ENCODE peak calls at places on chromosomes 11 and 22, in four cellular contexts. N, W, K and X are unnamed samples.

GRCh38 chr22:46537221-46537945 is at the start of gene CELSR1:
- DNase-seq in K (peak), N (peak), W (no peak), X (peak)

GRCh38 chr11:8086001-8086479 is 5.0 kb downstream of the TUB start:
- DNase-seq in N (no peak), K (peak), W (no peak), X (no peak)

GRCh38 chr22:30312053-30312452 is 14.7 kb downstream of the TBC1D10A start:
- DNase-seq in N (no peak), W (no peak), K (peak), X (peak)

GRCh38 chr11:128772814-128773213 is 78.9 kb downstream of the FLI1 start:
- DNase-seq in N (no peak), K (no peak), W (peak), X (no peak)

GRCh38 chr11:46390331-46391171 is 1.0 kb downstream of the CHRM4 start:
- DNase-seq in N (peak), W (no peak), K (no peak), X (no peak)

GRCh38 chr11:82239498-82239897 is 494.2 kb downstream of the FAM181B start:
- DNase-seq in W (no peak), N (no peak), K (no peak), X (no peak)

GRCh38 chr11:45659818-45660160 is 5.6 kb downstream of the CHST1 start:
- DNase-seq in W (no peak), K (no peak), N (no peak), X (no peak)

GRCh38 chr11:132186699-132187098 is 816.3 kb downstream of the NTM start:
- DNase-seq in K (no peak), W (no peak), N (peak), X (no peak)

GRCh38 chr22:28329582-28330073 is 350.0 kb downstream of the TTC28 start:
- DNase-seq in K (peak), W (no peak), N (no peak), X (no peak)

GRCh38 chr11:132718711-132719641 is 813.3 kb downstream of the OPCML start:
- DNase-seq in K (peak), N (no peak), W (no peak), X (no peak)

GRCh38 chr11:46693597-46694012 is 6.8 kb downstream of the ARHGAP1 start:
- DNase-seq in W (no peak), N (no peak), K (peak), X (no peak)

GRCh38 chr11:37449146-37449545 is 851.1 kb upstream of the RAG2 start:
- DNase-seq in N (peak), K (peak), W (no peak), X (peak)

GRCh38 chr22:50547231-50547851 is 1.6 kb downstream of the KLHDC7B start:
- DNase-seq in N (no peak), K (no peak), W (no peak), X (no peak)

GRCh38 chr22:47177334-47177815 is 414.9 kb downstream of the TBC1D22A start:
- DNase-seq in K (no peak), W (no peak), N (no peak), X (no peak)

GRCh38 chr11:67544591-67545242 is 21.5 kb upstream of the CABP2 start:
- DNase-seq in N (no peak), W (no peak), K (no peak), X (no peak)

GRCh38 chr11:105109855-105110750 is 29.5 kb downstream of the CARD18 start:
- DNase-seq in W (no peak), N (no peak), K (peak), X (peak)

DNA sequence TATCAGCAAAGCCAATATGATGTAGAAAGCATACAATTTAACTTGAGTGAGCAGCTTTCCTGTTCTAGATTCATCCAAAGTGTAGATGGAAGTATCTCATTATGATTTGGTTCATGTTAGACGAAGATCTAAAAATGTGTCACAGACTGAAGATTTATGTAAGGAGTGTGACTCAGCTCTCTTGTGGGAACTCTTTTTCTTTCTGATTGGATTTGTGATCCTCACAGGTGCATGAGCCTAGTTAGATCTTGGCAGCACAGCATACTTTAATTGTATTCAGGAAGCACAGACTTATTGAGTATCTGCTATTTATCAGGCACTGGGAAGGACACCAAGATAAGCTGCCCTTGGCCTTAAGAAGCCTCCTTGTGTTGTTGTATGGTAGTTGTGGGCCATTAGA is 147.1 kb downstream of the C11orf91 start:
- DNase-seq in K (no peak), N (no peak), W (no peak), X (peak)
- TF ChIP-seq EZH2phosphoT487 in K (no peak), N (no peak), W (no peak), X (no peak)

GRCh38 chr11:72738199-72739141 is 13.7 kb downstream of the ARAP1 start:
- DNase-seq in N (no peak), W (peak), K (peak), X (peak)
- TF ChIP-seq EZH2phosphoT487 in N (no peak), W (no peak), K (no peak), X (no peak)

DNA sequence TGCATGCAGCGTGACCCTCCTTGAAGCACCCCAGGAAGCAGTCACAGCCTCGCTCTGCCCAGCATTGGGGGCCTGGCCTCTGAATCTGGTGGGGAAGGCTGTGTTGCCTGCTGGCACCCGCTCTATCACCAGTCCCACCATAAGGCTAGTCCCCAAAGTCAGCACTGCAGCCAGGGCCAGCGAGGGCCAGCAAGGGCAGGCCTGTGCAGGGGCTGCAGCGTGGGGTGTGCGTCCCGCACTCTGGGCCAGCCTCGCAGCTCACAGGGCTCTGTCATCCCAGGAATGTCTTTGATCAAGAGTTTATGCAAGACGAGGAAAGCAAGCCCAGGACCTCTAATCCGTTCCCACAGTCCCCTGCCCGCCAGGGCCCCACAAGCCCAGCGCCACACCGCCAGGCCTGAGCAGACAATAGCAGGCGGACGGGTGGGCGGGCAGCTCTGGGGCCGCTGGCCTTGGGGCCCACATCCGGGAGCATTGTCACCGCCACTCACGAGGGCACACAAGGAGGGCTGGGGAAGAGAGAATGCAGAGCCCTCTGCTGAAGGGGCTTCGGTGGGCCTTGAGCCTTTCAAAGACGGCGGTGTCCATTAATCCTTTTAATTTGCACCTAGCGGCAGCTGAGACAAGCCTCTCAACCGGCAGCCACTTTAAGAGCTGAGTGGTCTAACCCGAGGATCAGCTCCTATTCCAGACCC is 17.1 kb downstream of the LTO1 start:
- DNase-seq in N (peak), K (peak), W (no peak), X (no peak)
- TF ChIP-seq EZH2phosphoT487 in N (peak), K (no peak), W (no peak), X (no peak)

GRCh38 chr22:33720166-33720878 is 200.0 kb downstream of the LARGE1 start:
- DNase-seq in K (no peak), N (no peak), W (no peak), X (no peak)
- TF ChIP-seq EZH2phosphoT487 in K (no peak), N (no peak), W (no peak), X (no peak)

GRCh38 chr11:83813296-83813695 is 527.1 kb upstream of the CCDC90B start:
- DNase-seq in N (no peak), K (no peak), W (no peak), X (no peak)

GRCh38 chr11:83815736-83816135 is 529.6 kb upstream of the CCDC90B start:
- DNase-seq in W (no peak), K (peak), N (no peak), X (no peak)

GRCh38 chr11:83818349-83818748 is 532.2 kb upstream of the CCDC90B start:
- DNase-seq in N (no peak), W (no peak), K (peak), X (peak)

GRCh38 chr11:83819936-83820549 is 533.9 kb upstream of the CCDC90B start:
- DNase-seq in N (peak), K (peak), W (peak), X (peak)

GRCh38 chr11:83816572-83817187 is 530.5 kb upstream of the CCDC90B start:
- DNase-seq in K (peak), N (peak), W (peak), X (peak)
- TF ChIP-seq EZH2phosphoT487 in K (no peak), N (no peak), W (no peak), X (no peak)

GRCh38 chr11:22797081-22797480 is 32.5 kb downstream of the SVIP start:
- DNase-seq in K (no peak), W (no peak), N (no peak), X (no peak)
- TF ChIP-seq EZH2phosphoT487 in K (no peak), W (no peak), N (no peak), X (no peak)

DNA sequence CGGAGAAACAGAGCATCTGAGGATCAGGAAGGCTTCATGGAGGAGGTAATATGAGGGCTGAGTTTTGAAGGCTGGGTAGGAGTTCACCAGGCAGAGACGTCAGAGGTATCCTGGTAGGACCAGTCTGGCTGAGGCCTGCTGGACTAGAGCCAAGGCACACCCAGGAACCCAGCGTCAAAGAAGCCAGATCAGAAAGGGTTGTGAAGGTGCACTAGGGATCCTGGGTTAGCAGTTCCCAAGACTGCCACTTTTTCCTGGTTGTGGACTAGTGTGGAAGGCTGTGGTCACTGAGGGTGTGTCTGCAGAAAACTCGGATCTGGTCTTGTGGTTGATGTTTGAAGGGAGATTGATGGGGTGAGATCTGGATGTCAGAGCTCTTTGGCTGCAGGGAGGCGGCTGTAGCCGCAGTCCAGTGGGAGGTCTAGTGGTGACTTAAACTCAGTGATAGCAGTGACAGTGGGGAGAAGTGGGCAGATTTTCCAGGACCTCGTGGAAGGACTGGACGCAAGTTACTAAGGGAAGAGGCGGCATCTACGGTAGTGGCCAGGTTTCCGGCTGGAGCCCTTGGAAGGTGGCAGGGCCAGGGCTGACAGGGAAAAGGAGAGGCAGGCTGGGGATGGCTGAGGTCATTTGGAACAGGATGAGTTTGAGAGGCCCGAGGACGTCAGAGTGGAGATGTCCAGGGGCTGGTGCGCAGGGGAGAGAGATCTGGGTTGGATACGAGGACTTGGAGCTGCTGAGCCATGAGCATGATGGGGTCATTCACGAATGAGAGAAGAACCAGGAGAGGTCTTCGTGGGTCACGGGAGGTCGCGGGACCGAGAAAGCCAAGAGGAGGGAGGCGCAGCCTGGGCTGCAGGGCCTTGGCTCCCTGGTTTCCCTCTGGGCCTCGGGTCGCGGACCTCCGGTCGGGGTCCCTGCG is 10.9 kb downstream of the RELA start:
- DNase-seq in N (no peak), W (no peak), K (peak), X (peak)
- TF ChIP-seq EZH2phosphoT487 in N (no peak), W (no peak), K (no peak), X (no peak)